ENCODE peak calls at places on chromosomes 16 and 17, in five cellular contexts. L, C, O, K and G are unnamed samples.

GRCh38 chr17:9456265-9456664 is 119.4 kb downstream of the STX8 start:
- DNase-seq in L (no peak), O (no peak), K (no peak), C (no peak), G (no peak)

GRCh38 chr16:9102943-9103342 is 11.5 kb downstream of the HAPSTR1 start:
- DNase-seq in K (no peak), C (no peak), L (no peak), O (no peak), G (no peak)

GRCh38 chr17:1644493-1645206 is 882 bp downstream of the SCARF1 start:
- DNase-seq in O (no peak), L (no peak), C (no peak), K (no peak), G (no peak)

GRCh38 chr17:72192409-72193192 is 71.8 kb downstream of the SOX9 start:
- DNase-seq in O (peak), C (peak), K (no peak), L (no peak), G (no peak)

GRCh38 chr16:29806641-29807425 is 504 bp downstream of the MAZ start:
- DNase-seq in C (no peak), O (no peak), K (no peak), L (no peak), G (no peak)

GRCh38 chr17:2282297-2282873 is 21.2 kb downstream of the SMG6 start:
- DNase-seq in O (peak), L (no peak), C (peak), K (no peak), G (no peak)

GRCh38 chr16:81843243-81843582 is 64.1 kb downstream of the PLCG2 start:
- DNase-seq in O (no peak), L (no peak), C (no peak), K (no peak), G (no peak)

GRCh38 chr17:76307299-76307965 is 644 bp downstream of the QRICH2 start:
- DNase-seq in O (no peak), K (no peak), L (no peak), C (no peak), G (no peak)

GRCh38 chr17:70478883-70479282 is 309.6 kb downstream of the KCNJ2 start:
- DNase-seq in C (no peak), O (peak), L (no peak), K (no peak), G (no peak)

GRCh38 chr16:9139965-9140364 is 48.5 kb downstream of the HAPSTR1 start:
- DNase-seq in O (peak), K (no peak), L (no peak), C (no peak), G (no peak)

GRCh38 chr17:78343433-78344201 is 16.3 kb downstream of the SOCS3 start:
- DNase-seq in K (no peak), L (no peak), C (no peak), O (no peak), G (no peak)

GRCh38 chr17:28466001-28466400 is 7.4 kb upstream of the SLC13A2 start:
- DNase-seq in O (peak), L (no peak), K (no peak), C (no peak), G (no peak)

GRCh38 chr17:72122668-72123495 is 2.1 kb downstream of the SOX9 start:
- DNase-seq in C (no peak), L (no peak), K (no peak), O (peak), G (no peak)

DNA sequence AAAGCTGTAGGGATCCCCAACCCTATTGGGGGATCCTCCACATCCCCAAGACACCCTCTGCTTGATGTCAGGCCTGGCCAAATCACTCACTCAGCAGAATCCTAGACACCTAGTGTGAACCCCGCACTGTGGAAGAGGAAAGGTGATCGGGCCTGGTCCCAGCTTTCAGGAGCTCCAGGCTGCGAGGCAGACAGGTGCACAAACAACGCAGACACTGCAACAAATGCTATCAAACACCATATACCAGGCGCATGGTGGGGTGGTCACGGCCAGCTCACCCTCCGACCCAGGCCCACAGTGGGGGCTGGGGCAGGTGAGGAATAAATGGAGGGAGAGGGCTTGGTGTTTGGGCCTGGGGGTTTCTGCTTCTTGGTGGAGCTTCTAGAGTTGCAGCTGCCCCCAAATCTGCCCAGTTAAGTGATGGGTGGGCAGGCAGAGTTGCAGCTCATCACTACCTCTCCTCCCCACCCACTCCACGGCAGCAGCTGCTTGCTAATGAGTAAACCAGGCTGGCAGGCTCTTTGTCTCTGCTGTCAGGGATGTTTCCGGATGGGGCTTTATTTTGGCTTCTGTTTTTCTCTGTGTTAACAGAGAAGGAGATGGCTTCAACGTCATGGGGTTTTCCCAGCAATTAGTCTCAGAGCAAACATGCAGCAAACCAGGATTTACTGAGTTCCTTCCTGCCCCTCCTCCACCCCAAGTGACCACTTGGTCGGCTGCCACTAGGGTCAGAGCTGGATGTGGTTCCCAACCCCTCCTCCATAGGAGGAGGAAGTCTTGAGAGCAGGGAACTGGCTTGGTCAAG is 46.6 kb downstream of the PECAM1 start:
- DNase-seq in L (no peak), O (peak), K (peak), C (peak), G (peak)
- H3K4me3 ChIP-seq in L (no peak), O (no peak), K (no peak), C (no peak), G (no peak)

DNA sequence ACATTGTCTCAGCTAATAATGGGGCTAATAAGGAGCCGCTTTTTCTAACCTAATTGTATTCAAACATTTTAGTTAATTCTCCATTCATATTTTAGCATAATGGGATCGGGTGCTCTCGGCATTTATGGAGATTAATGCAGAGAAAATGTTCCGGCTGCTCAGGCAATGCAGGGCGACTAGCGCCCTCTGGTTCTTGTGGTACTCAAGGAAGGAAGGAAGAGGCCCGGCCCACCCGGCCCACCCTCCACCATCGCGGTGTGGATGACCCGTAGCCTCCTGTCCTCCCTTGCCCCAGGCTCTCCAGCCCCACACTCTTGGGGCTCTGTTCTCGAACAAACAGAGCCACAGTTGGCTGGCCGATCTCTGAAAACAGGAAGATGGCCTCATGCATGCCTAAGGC is 21.1 kb upstream of the ABCC3 start:
- DNase-seq in O (no peak), L (no peak), K (no peak), C (no peak), G (no peak)
- TF ChIP-seq CTCF in O (no peak), L (no peak), K (no peak), C (no peak), G (peak)

DNA sequence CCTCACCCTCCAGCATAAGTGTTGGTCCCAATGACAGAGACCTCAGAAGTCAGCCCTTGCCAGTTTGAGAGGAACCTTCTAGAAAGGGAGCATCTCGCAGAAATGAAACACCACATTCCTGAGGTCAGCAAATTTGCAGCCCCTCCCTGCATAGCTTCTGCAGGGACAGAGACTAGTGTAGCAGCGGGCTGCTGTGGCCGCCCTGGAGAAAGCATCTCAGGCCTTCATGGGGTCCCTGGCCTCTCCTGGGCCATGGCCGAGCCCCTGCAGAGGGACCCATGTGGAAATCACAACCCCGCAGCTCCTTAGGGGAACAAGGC is 11.4 kb downstream of the HS3ST6 start:
- DNase-seq in L (no peak), O (no peak), K (no peak), C (no peak), G (no peak)
- H3K4me3 ChIP-seq in L (no peak), O (no peak), K (no peak), C (no peak), G (no peak)

GRCh38 chr17:40123811-40124114 is 2.0 kb downstream of the MSL1 start:
- DNase-seq in C (no peak), K (no peak), O (no peak), L (no peak), G (no peak)

GRCh38 chr17:40122944-40123810 is 1.4 kb downstream of the MSL1 start:
- DNase-seq in L (no peak), C (no peak), K (no peak), O (peak), G (no peak)

GRCh38 chr17:40121886-40122465 is at the start of gene MSL1:
- DNase-seq in O (peak), L (no peak), C (peak), K (no peak), G (no peak)

GRCh38 chr17:40121191-40121885 is 433 bp upstream of the MSL1 start:
- DNase-seq in O (peak), L (no peak), C (no peak), K (no peak), G (no peak)

DNA sequence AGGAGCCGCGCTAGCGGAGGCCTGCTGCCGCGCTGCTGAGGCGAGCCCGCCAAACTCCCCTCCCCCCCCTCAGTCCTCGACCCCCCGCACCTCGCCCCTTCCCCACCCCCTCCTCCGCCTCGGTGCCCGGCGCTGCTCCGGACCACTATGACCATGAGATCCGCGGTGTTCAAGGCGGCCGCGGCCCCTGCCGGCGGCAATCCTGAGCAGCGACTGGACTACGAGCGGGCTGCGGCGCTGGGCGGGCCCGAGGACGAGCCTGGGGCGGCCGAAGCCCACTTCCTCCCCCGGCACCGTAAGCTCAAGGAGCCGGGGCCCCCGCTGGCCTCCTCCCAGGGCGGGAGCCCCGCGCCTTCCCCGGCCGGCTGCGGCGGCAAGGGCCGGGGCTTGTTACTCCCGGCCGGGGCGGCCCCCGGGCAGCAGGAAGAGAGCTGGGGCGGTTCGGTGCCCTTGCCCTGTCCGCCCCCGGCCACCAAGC is 734 bp downstream of the MSL1 start:
- DNase-seq in C (no peak), L (no peak), K (no peak), O (peak), G (no peak)
- TF ChIP-seq CTCF in C (peak), L (no peak), K (no peak), O (peak), G (peak)